ENCODE peak calls at places on chromosomes 2 and 18, in eight cellular contexts. W is choroid plexus epithelial cell; Y is germinal center; L is CD8-positive, alpha-beta memory T cell; D is T-helper 9 cell; V is activated CD4-positive, alpha-beta T cell treated with anti-CD3 and anti-CD28 coated beads, Interleukin-2, amount 50 U/mL, for 48 hours; G is activated naive CD4-positive, alpha-beta T cell treated with anti-CD3 and anti-CD28 coated beads, Interleukin-2, amount 10 ng/mL, durations not matched to agents 7 days and 5 days; T is psoas muscle. E is an unnamed sample.

GRCh38 chr2:128271891-128272585 is 46.6 kb downstream of the HS6ST1 start:
- DNase-seq in W (no peak), Y (no peak), L (no peak), D (no peak), V (no peak), G (no peak), T (no peak), E (no peak)

GRCh38 chr2:162301877-162302276 is 16.6 kb downstream of the IFIH1 start:
- DNase-seq in W (no peak), Y (no peak), L (no peak), D (no peak), V (no peak), G (no peak), T (no peak), E (no peak)

GRCh38 chr2:189116984-189117383 is 62.6 kb downstream of the COL5A2 start:
- DNase-seq in W (peak), Y (no peak), L (no peak), D (no peak), V (no peak), G (no peak), T (no peak), E (no peak)

GRCh38 chr18:477565-477964 is 22.9 kb downstream of the COLEC12 start:
- DNase-seq in W (no peak), Y (peak), L (no peak), D (no peak), V (no peak), G (peak), T (no peak), E (no peak)

GRCh38 chr2:179927041-179927440 is 65.6 kb upstream of the ZNF385B start:
- DNase-seq in W (no peak), Y (no peak), L (no peak), D (no peak), V (no peak), G (no peak), T (no peak), E (no peak)

GRCh38 chr2:167127135-167127534 is 238.9 kb downstream of the XIRP2 start:
- DNase-seq in W (peak), Y (no peak), L (no peak), D (no peak), V (no peak), G (no peak), T (no peak), E (no peak)

GRCh38 chr2:216589779-216590178 is 43.4 kb upstream of the IGFBP2 start:
- DNase-seq in W (no peak), Y (no peak), L (no peak), D (no peak), V (no peak), G (no peak), T (no peak), E (no peak)

GRCh38 chr2:53275743-53276142 is 491.9 kb upstream of the CHAC2 start:
- DNase-seq in W (no peak), Y (no peak), L (no peak), D (no peak), V (no peak), G (no peak), T (no peak), E (no peak)

GRCh38 chr2:61178603-61179545 is 16.9 kb downstream of the C2orf74 start:
- DNase-seq in W (peak), Y (no peak), L (no peak), D (no peak), V (peak), G (no peak), T (peak), E (no peak)

GRCh38 chr2:86274918-86275275 is 62.5 kb downstream of the REEP1 start:
- DNase-seq in W (peak), Y (no peak), L (no peak), D (no peak), V (no peak), G (no peak), T (no peak), E (no peak)

GRCh38 chr2:100821255-100821912 is 1.4 kb downstream of the NPAS2 start:
- DNase-seq in W (peak), Y (no peak), L (no peak), D (no peak), V (no peak), G (no peak), T (no peak), E (no peak)

GRCh38 chr2:75592028-75592427 is 31.3 kb upstream of the EVA1A start:
- DNase-seq in W (no peak), Y (no peak), L (no peak), D (no peak), V (no peak), G (no peak), T (no peak), E (no peak)

GRCh38 chr2:100321881-100322820 is at the start of gene LONRF2:
- DNase-seq in W (peak), Y (peak), L (no peak), D (no peak), V (peak), G (no peak), T (peak), E (no peak)

GRCh38 chr2:165471349-165471975 is 2.0 kb downstream of the CSRNP3 start:
- DNase-seq in W (peak), Y (no peak), L (no peak), D (no peak), V (no peak), G (no peak), T (no peak), E (no peak)

GRCh38 chr18:44682871-44683221 is 2.2 kb downstream of the SETBP1 start:
- DNase-seq in W (no peak), Y (no peak), L (no peak), D (no peak), V (no peak), G (no peak), T (peak), E (no peak)

GRCh38 chr2:162317910-162318279 is 589 bp downstream of the IFIH1 start:
- DNase-seq in W (no peak), Y (no peak), L (peak), D (peak), V (peak), G (peak), T (no peak), E (peak)

E was measured in effector CD4-positive, alpha-beta T cell.